ENCODE peak calls at places on chromosome 3, in eight cellular contexts. H, I, U, S, G, B, W and Q are unnamed samples.

GRCh38 chr3:172257638-172258400 is 190.4 kb downstream of the GHSR start:
- DNase-seq in I (no peak), W (no peak), H (no peak), S (no peak), B (no peak), G (no peak), U (no peak), Q (no peak)

GRCh38 chr3:115658337-115659181 is 35.2 kb downstream of the GAP43 start:
- DNase-seq in S (peak), H (peak), B (peak), U (peak), G (peak), W (peak), I (peak), Q (peak)

GRCh38 chr3:148534089-148534988 is 163.4 kb upstream of the AGTR1 start:
- DNase-seq in H (no peak), W (no peak), B (no peak), U (no peak), G (no peak), S (no peak), I (no peak), Q (no peak)

GRCh38 chr3:157981819-157982218 is 124.4 kb downstream of the SHOX2 start:
- DNase-seq in U (no peak), G (peak), H (no peak), I (no peak), B (no peak), W (no peak), S (no peak), Q (no peak)

GRCh38 chr3:30553641-30554316 is 52.6 kb upstream of the TGFBR2 start:
- DNase-seq in S (peak), I (no peak), H (peak), B (no peak), G (no peak), U (no peak), W (no peak), Q (no peak)

GRCh38 chr3:68893600-68894239 is 38.6 kb downstream of the TAFA4 start:
- DNase-seq in I (peak), H (no peak), B (peak), U (no peak), W (no peak), G (peak), S (peak), Q (no peak)

GRCh38 chr3:19885468-19885867 is 48.5 kb downstream of the EFHB start:
- DNase-seq in S (peak), B (peak), U (no peak), G (no peak), H (peak), I (no peak), W (no peak), Q (peak)

GRCh38 chr3:108319428-108320053 is 23.2 kb downstream of the HHLA2 start:
- DNase-seq in G (peak), S (peak), B (no peak), H (no peak), W (no peak), U (no peak), I (no peak), Q (no peak)

GRCh38 chr3:24496529-24497482 is 2.2 kb upstream of the THRB start:
- DNase-seq in B (peak), I (no peak), G (no peak), U (no peak), W (no peak), H (peak), S (peak), Q (peak)

GRCh38 chr3:50587806-50588758 is 18.8 kb downstream of the HEMK1 start:
- DNase-seq in G (no peak), B (no peak), U (no peak), W (no peak), S (no peak), I (no peak), H (no peak), Q (no peak)

GRCh38 chr3:112302881-112303761 is 9.1 kb upstream of the SLC9C1 start:
- DNase-seq in S (no peak), U (no peak), B (peak), W (no peak), I (no peak), H (peak), G (no peak), Q (no peak)

GRCh38 chr3:181050738-181051137 is 61.2 kb upstream of the DNAJC19 start:
- DNase-seq in I (no peak), H (no peak), U (no peak), B (peak), W (no peak), G (no peak), S (no peak), Q (no peak)

GRCh38 chr3:5376761-5377160 is 189.3 kb downstream of the EDEM1 start:
- DNase-seq in I (peak), U (no peak), W (no peak), S (no peak), G (no peak), H (no peak), B (peak), Q (no peak)

GRCh38 chr3:178233371-178233770 is 302.9 kb upstream of the KCNMB2 start:
- DNase-seq in B (no peak), G (no peak), H (no peak), W (no peak), I (no peak), S (no peak), U (no peak), Q (no peak)

GRCh38 chr3:111989061-111989678 is 9.6 kb upstream of the TAGLN3 start:
- DNase-seq in I (peak), S (peak), W (no peak), H (peak), B (peak), U (no peak), G (peak), Q (peak)